ENCODE peak calls at places on chromosomes 1 and 21, in eight cellular contexts. X is fibroblast of lung, P is mammary epithelial cell, D is mesendoderm, S is IMR-90, H is neural progenitor cell, N is NT2/D1, Y is GM23248. K is an unnamed sample.

GRCh38 chr1:101237229-101237837 is 514 bp downstream of the S1PR1 start:
- DNase-seq in Y (peak; percentile 89), S (peak; percentile 75), H (peak; percentile 34), X (peak; percentile 45), D (peak; percentile 31), N (no peak), P (peak; percentile 46), K (no peak)

GRCh38 chr1:162951553-162952315 is 90.8 kb upstream of the CCDC190 start:
- DNase-seq in H (no peak), P (peak; percentile 12), N (no peak), S (peak; percentile 20), D (no peak), X (no peak), Y (peak; percentile 19), K (no peak)

GRCh38 chr1:6723621-6724428 is 22.2 kb upstream of the DNAJC11 start:
- DNase-seq in N (no peak), Y (no peak), H (no peak), P (no peak), X (no peak), S (no peak), D (no peak), K (no peak)

GRCh38 chr1:17909634-17910033 is 154.5 kb downstream of the ACTL8 start:
- DNase-seq in N (peak; percentile 18), P (no peak), X (peak; percentile 3), S (peak; percentile 24), Y (peak; percentile 46), D (peak; percentile 94), H (peak; percentile 64), K (no peak)

GRCh38 chr1:98677288-98677687 is 15.8 kb downstream of the SNX7 start:
- DNase-seq in Y (peak; percentile 62), D (no peak), H (no peak), X (peak; percentile 93), P (peak; percentile 92), S (peak; percentile 85), N (no peak), K (no peak)

GRCh38 chr1:53731201-53731600 is 7.8 kb downstream of the GLIS1 start:
- DNase-seq in D (no peak), Y (no peak), P (no peak), N (no peak), S (no peak), X (peak; percentile 17), H (no peak), K (no peak)

GRCh38 chr1:186904361-186904760 is 75.6 kb downstream of the PLA2G4A start:
- DNase-seq in D (no peak), Y (no peak), S (no peak), X (no peak), N (no peak), H (no peak), P (no peak), K (no peak)

GRCh38 chr1:153699116-153699515 is 20.6 kb downstream of the NPR1 start:
- DNase-seq in P (peak; percentile 32), N (no peak), H (no peak), D (no peak), X (peak; percentile 37), S (peak; percentile 35), Y (peak; percentile 89), K (no peak)

GRCh38 chr1:183143576-183144315 is 42.3 kb upstream of the LAMC2 start:
- DNase-seq in Y (no peak), P (no peak), H (no peak), N (no peak), S (no peak), X (no peak), D (no peak), K (no peak)

GRCh38 chr1:224116131-224116530 is 2.2 kb downstream of the FBXO28 start:
- DNase-seq in N (peak; percentile 13), S (peak; percentile 68), X (peak; percentile 63), P (peak; percentile 55), D (peak; percentile 68), Y (peak; percentile 73), H (peak; percentile 42), K (peak; percentile 37)

GRCh38 chr1:198771562-198772153 is 132.8 kb downstream of the PTPRC start:
- DNase-seq in Y (peak; percentile 38), S (peak; percentile 56), X (peak; percentile 42), D (peak; percentile 59), P (no peak), N (peak; percentile 39), H (peak; percentile 60), K (peak; percentile 86)

GRCh38 chr1:183472488-183473285 is at the start of gene SMG7:
- DNase-seq in P (peak; percentile 33), S (peak; percentile 12), D (peak; percentile 60), Y (peak; percentile 70), N (peak; percentile 20), H (peak; percentile 51), X (peak; percentile 41), K (no peak)

GRCh38 chr1:9766759-9767442 is 56.9 kb downstream of the CLSTN1 start:
- DNase-seq in P (peak; percentile 100), N (no peak), D (peak; percentile 73), X (peak; percentile 100), S (peak; percentile 100), H (no peak), Y (peak; percentile 99), K (no peak)

GRCh38 chr1:207242911-207243310 is 78.6 kb upstream of the CD55 start:
- DNase-seq in P (no peak), N (no peak), S (no peak), Y (no peak), H (no peak), X (no peak), D (no peak), K (no peak)

GRCh38 chr1:167630568-167631385 is 745 bp downstream of the RCSD1 start:
- DNase-seq in P (no peak), D (no peak), H (no peak), X (no peak), Y (no peak), S (no peak), N (no peak), K (no peak)

GRCh38 chr1:39680751-39681150 is 8.8 kb upstream of the NT5C1A start:
- DNase-seq in Y (no peak), H (no peak), D (no peak), X (no peak), N (no peak), S (no peak), P (no peak), K (no peak)

DNA sequence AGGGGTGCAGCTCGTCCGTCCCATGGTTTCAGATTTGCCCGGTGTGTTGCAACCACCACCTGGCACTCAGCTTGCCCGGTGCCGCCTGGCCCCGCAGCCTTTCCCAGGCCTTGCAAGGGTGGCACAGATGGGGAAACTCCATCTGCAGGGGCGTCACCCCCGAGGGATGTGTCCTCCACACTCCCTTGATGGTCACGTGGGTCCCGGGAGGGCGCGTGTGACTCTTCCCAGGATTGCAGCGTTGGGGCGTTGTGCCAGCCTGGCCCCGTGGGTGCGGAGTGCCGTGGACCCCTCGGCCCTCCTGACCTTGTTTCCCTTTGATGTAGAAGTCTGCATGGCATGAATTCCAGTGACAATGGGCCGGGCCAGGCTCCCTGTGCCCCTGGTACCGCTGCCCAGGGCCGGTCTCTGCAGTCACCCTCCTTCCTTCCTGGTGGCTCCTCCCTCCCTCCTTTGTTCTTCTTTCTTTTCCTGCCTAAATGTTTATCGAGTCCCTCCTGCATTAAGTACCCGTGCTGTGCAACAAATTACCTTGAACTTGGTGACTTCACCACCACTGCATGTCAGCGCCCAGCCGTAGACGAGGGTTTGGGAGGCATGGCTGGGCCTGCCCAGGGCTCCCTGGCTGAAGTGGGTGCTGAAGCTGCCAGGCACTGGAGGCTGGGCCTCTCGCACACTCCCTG is 22.9 kb downstream of the RRP1 start:
- DNase-seq in Y (no peak), D (no peak), P (peak; percentile 82), X (no peak), N (no peak), S (no peak), H (no peak), K (no peak)
- H3K9ac ChIP-seq in Y (no peak overlapping the region), D (no peak overlapping the region), P (no peak overlapping the region), X (no peak overlapping the region), N (peak overlapping the region; percentile 50), S (no peak overlapping the region), H (no peak overlapping the region), K (no peak overlapping the region)

GRCh38 chr1:25907473-25908058 is 1.3 kb upstream of the STMN1 start:
- DNase-seq in S (no peak), D (no peak), N (no peak), Y (no peak), P (no peak), H (no peak), X (no peak), K (no peak)
- H3K36me3 ChIP-seq in S (peaks cover 2% of the 10 kb centered on the region), D (peaks cover 2% of the 10 kb centered on the region), N (peaks cover 21% of the 10 kb centered on the region), Y (no peaks in the 10 kb centered on the region), P (peaks cover 3% of the 10 kb centered on the region), H (peaks cover 12% of the 10 kb centered on the region), X (peaks cover 1% of the 10 kb centered on the region), K (peaks cover 27% of the 10 kb centered on the region)

GRCh38 chr1:20974951-20975350 is 187.8 kb upstream of the HP1BP3 start:
- DNase-seq in Y (peak; percentile 21), S (no peak), D (no peak), H (no peak), X (no peak), P (no peak), N (no peak), K (no peak)

GRCh38 chr1:20975668-20976067 is 188.6 kb upstream of the HP1BP3 start:
- DNase-seq in H (no peak), N (no peak), D (no peak), P (no peak), S (no peak), X (no peak), Y (no peak), K (no peak)

GRCh38 chr1:20978413-20978812 is 191.3 kb upstream of the HP1BP3 start:
- DNase-seq in Y (peak; percentile 61), P (no peak), N (no peak), X (peak; percentile 23), S (no peak), H (no peak), D (peak; percentile 19), K (no peak)

GRCh38 chr1:20972855-20973254 is 185.7 kb upstream of the HP1BP3 start:
- DNase-seq in S (no peak), Y (no peak), P (no peak), X (no peak), H (no peak), N (no peak), D (no peak), K (no peak)

DNA sequence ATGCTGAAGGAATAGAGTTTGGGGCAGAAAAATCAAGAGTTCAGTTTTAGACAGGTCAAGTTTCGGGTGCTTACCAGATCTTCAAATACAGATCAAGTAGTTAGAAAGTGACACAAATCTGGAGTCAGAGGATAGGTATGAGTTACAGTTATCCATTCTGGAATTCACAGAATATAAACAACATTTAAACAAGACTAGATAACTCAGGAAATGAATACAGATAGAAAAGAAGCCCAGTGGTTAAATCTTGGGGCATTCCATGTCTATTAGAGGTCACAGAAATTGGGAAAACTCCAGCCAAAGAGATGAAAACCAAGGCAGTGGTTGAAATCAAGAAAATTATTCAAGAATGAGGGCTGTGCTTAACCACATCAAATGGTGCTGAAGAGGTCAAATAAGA is 187.0 kb upstream of the HP1BP3 start:
- DNase-seq in P (no peak), N (no peak), S (peak; percentile 79), D (no peak), X (peak; percentile 57), H (no peak), Y (peak; percentile 58), K (no peak)
- H3K4me3 ChIP-seq in P (no peak overlapping the region), N (no peak overlapping the region), S (no peak overlapping the region), D (no peak overlapping the region), X (no peak overlapping the region), H (no peak overlapping the region), Y (peak overlapping the region; percentile 22), K (no peak overlapping the region)

DNA sequence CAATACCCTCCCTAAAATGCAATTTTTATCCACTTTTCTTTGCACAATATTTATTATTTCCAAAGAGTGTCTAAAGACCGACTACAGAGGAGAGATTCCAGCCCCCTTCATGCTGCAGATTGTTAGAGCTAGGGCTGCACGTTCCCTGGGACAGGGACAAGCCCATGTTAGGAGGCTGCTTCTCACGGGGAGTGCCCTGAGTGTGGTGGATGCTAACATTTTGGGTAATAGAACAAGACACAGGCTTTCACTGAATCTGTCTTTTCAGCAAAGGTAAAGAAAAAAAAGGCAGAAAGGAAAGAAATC is 125.4 kb downstream of the RIPK4 start:
- DNase-seq in N (no peak), Y (no peak), D (no peak), X (no peak), S (no peak), H (no peak), P (no peak), K (no peak)
- H3K9ac ChIP-seq in N (no peak overlapping the region), Y (peak overlapping the region; percentile 80), D (no peak overlapping the region), X (no peak overlapping the region), S (peak overlapping the region; percentile 31), H (no peak overlapping the region), P (peak overlapping the region; percentile 83), K (no peak overlapping the region)

K was measured in SK-N-MC.